ENCODE peak calls at places on chromosomes 5 and 9, in ten cellular contexts. Q is RPMI7951, D is astrocyte of the cerebellum, C is EH, X is EL, H is progenitor cell of endocrine pancreas, N is amygdala, A is smooth muscle cell of the brain vasculature, T is AG08395, F is NCI-H774. U is an unnamed sample.

GRCh38 chr9:94973491-94973941 is 247.0 kb downstream of the AOPEP start:
- DNase-seq in Q (no peak), D (peak), C (peak), X (peak), H (no peak), N (no peak), A (no peak), T (no peak), F (no peak), U (peak)

GRCh38 chr5:14217587-14217986 is 74.4 kb downstream of the TRIO start:
- DNase-seq in Q (no peak), D (no peak), C (no peak), X (no peak), H (no peak), N (no peak), A (no peak), T (no peak), F (no peak), U (no peak)

GRCh38 chr5:39266442-39266841 is 47.1 kb upstream of the FYB1 start:
- DNase-seq in Q (peak), D (no peak), C (peak), X (peak), H (no peak), N (no peak), A (no peak), T (peak), F (no peak), U (peak)

GRCh38 chr5:176408590-176408989 is 7.7 kb downstream of the CLTB start:
- DNase-seq in Q (no peak), D (no peak), C (no peak), X (no peak), H (no peak), N (no peak), A (no peak), T (no peak), F (no peak), U (no peak)

GRCh38 chr5:142215915-142216681 is 107.5 kb downstream of the NDFIP1 start:
- DNase-seq in Q (peak), D (peak), C (peak), X (peak), H (no peak), N (no peak), A (peak), T (peak), F (no peak), U (peak)

GRCh38 chr5:79971156-79971555 is 19.9 kb downstream of the MTX3 start:
- DNase-seq in Q (peak), D (peak), C (peak), X (peak), H (no peak), N (no peak), A (no peak), T (peak), F (no peak), U (peak)

GRCh38 chr9:128836509-128837145 is 7.0 kb upstream of the SPOUT1 start:
- DNase-seq in Q (no peak), D (no peak), C (no peak), X (no peak), H (no peak), N (no peak), A (no peak), T (no peak), F (no peak), U (no peak)

GRCh38 chr5:43638556-43638955 is 35.6 kb downstream of the NNT start:
- DNase-seq in Q (no peak), D (no peak), C (peak), X (peak), H (no peak), N (no peak), A (no peak), T (no peak), F (no peak), U (peak)

U was measured in GM03348.